ENCODE peak calls at places on chromosomes 1 and 21, in eight cellular contexts. W is lower lobe of right lung; H is heart left ventricle; K is IMR-90; R is left ventricle myocardium inferior; L is CD8-positive, alpha-beta T cell; A is A673; F is aorta. I is an unnamed sample. For H3K36me3, the result is how much of the 10 kb centered on the place peaks cover.

GRCh38 chr1:151520359-151520758 is 9.2 kb downstream of the CGN start:
- DNase-seq in W (no peak), H (no peak), K (no peak), R (no peak), L (no peak), A (no peak), F (no peak), I (no peak)

GRCh38 chr21:43921602-43921978 is 56.6 kb downstream of the AGPAT3 start:
- DNase-seq in W (no peak), H (peak), K (no peak), R (peak), L (peak), A (no peak), F (peak), I (peak)

GRCh38 chr1:210747890-210748289 is 386.1 kb downstream of the KCNH1 start:
- DNase-seq in W (no peak), H (no peak), K (no peak), R (no peak), L (no peak), A (no peak), F (no peak), I (no peak)

GRCh38 chr1:235888119-235888643 is 21.5 kb upstream of the LYST start:
- DNase-seq in W (no peak), H (no peak), K (no peak), R (no peak), L (peak), A (no peak), F (no peak), I (no peak)

GRCh38 chr1:87135313-87135712 is 193.4 kb upstream of the LMO4 start:
- DNase-seq in W (no peak), H (peak), K (no peak), R (no peak), L (no peak), A (no peak), F (no peak), I (no peak)

GRCh38 chr21:36203603-36203889 is 46.9 kb downstream of the DOP1B start:
- DNase-seq in W (no peak), H (no peak), K (peak), R (no peak), L (no peak), A (no peak), F (no peak), I (peak)

GRCh38 chr21:15667010-15667409 is 62.8 kb upstream of the USP25 start:
- DNase-seq in W (no peak), H (no peak), K (peak), R (no peak), L (no peak), A (no peak), F (no peak), I (no peak)

GRCh38 chr1:94526581-94526980 is 15.0 kb downstream of the F3 start:
- DNase-seq in W (no peak), H (no peak), K (no peak), R (no peak), L (no peak), A (no peak), F (no peak), I (no peak)

GRCh38 chr1:1175221-1176062 is 1.8 kb downstream of the TTLL10 start:
- DNase-seq in W (no peak), H (peak), K (no peak), R (no peak), L (no peak), A (no peak), F (no peak), I (no peak)

GRCh38 chr1:160325252-160325651 is 17.8 kb downstream of the COPA start:
- DNase-seq in W (no peak), H (no peak), K (no peak), R (no peak), L (no peak), A (no peak), F (no peak), I (no peak)

GRCh38 chr1:227315500-227316346 is 2.6 kb downstream of the CDC42BPA start:
- DNase-seq in W (no peak), H (no peak), K (peak), R (no peak), L (no peak), A (peak), F (no peak), I (peak)

GRCh38 chr1:214292317-214292716 is 11.4 kb downstream of the SMYD2 start:
- DNase-seq in W (no peak), H (no peak), K (peak), R (no peak), L (no peak), A (no peak), F (no peak), I (no peak)

GRCh38 chr1:53138991-53139884 is 3.2 kb downstream of the SLC1A7 start:
- DNase-seq in W (no peak), H (no peak), K (peak), R (no peak), L (no peak), A (no peak), F (no peak), I (no peak)

GRCh38 chr1:74964508-74964907 is 169.7 kb upstream of the LHX8 start:
- DNase-seq in W (no peak), H (no peak), K (no peak), R (no peak), L (no peak), A (peak), F (no peak), I (peak)

GRCh38 chr1:111778541-111779051 is 22.9 kb downstream of the DDX20 start:
- DNase-seq in W (no peak), H (no peak), K (no peak), R (no peak), L (no peak), A (no peak), F (no peak), I (no peak)

GRCh38 chr1:228006034-228006792 is 585 bp upstream of the WNT3A start:
- DNase-seq in W (no peak), H (no peak), K (no peak), R (no peak), L (no peak), A (no peak), F (no peak), I (no peak)

GRCh38 chr1:178126790-178127189 is 32.9 kb downstream of the RASAL2 start:
- DNase-seq in W (no peak), H (no peak), K (peak), R (no peak), L (no peak), A (no peak), F (no peak), I (peak)

GRCh38 chr1:176656257-176656995 is 193.5 kb downstream of the PAPPA2 start:
- DNase-seq in W (no peak), H (no peak), K (peak), R (no peak), L (no peak), A (no peak), F (no peak), I (peak)

GRCh38 chr1:202968895-202969295 is 1.8 kb upstream of the CYB5R1 start:
- DNase-seq in W (peak), H (no peak), K (peak), R (peak), L (peak), A (peak), F (peak), I (peak)
- H3K27ac ChIP-seq in W (peak), H (no peak), K (no peak), R (peak), L (no peak), A (no peak), F (no peak), I (no peak)

GRCh38 chr21:46646541-46647154 is 11.2 kb downstream of the PRMT2 start:
- DNase-seq in W (no peak), H (no peak), K (no peak), R (no peak), L (no peak), A (peak), F (no peak), I (no peak)
- H3K36me3 ChIP-seq in W (half or more), H (half or more), K (half or more), R (half or more), L (half or more), A (half or more), F (under half), I (under half)

GRCh38 chr1:196651637-196652215 is at the start of gene CFH:
- DNase-seq in W (no peak), H (no peak), K (peak), R (no peak), L (no peak), A (peak), F (no peak), I (peak)
- H3K27ac ChIP-seq in W (peak), H (peak), K (peak), R (peak), L (no peak), A (no peak), F (no peak), I (no peak)

DNA sequence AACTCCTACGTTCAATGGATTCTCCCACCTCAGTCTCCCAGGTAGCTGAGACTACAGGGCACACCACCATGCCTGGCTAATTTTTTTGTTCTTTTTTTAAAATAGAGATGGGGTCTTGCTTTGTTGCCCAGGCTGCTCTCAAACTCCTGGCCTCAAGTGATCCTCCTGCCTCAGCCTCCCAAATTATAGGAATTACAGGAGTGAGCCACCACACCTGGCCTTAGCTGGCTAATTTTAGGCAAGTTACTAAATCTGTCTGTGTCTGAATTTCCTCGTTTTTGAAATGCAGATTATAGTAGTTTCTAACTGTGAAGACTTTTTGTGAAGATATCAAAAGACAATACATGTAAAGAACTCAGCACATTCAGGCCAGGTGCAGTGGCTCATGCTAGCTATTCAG is 13.7 kb downstream of the ACBD6 start:
- DNase-seq in W (no peak), H (no peak), K (no peak), R (no peak), L (no peak), A (no peak), F (no peak), I (no peak)
- H3K36me3 ChIP-seq in W (half or more), H (under half), K (under half), R (under half), L (under half), A (under half), F (under half), I (under half)

GRCh38 chr21:16912075-16912474 is 600.8 kb upstream of the CXADR start:
- DNase-seq in W (no peak), H (no peak), K (peak), R (no peak), L (no peak), A (no peak), F (no peak), I (no peak)
- H3K27ac ChIP-seq in W (no peak), H (no peak), K (no peak), R (peak), L (no peak), A (no peak), F (no peak), I (peak)

GRCh38 chr1:21866629-21867009 is 54.6 kb downstream of the LDLRAD2 start:
- DNase-seq in W (no peak), H (no peak), K (no peak), R (no peak), L (no peak), A (no peak), F (no peak), I (no peak)

GRCh38 chr1:21863981-21864380 is 51.9 kb downstream of the LDLRAD2 start:
- DNase-seq in W (peak), H (no peak), K (no peak), R (no peak), L (no peak), A (no peak), F (no peak), I (no peak)

GRCh38 chr1:21865609-21865942 is 53.5 kb downstream of the LDLRAD2 start:
- DNase-seq in W (no peak), H (no peak), K (no peak), R (no peak), L (no peak), A (no peak), F (no peak), I (no peak)

GRCh38 chr1:21864730-21865129 is 52.7 kb downstream of the LDLRAD2 start:
- DNase-seq in W (peak), H (peak), K (no peak), R (no peak), L (no peak), A (no peak), F (no peak), I (no peak)

DNA sequence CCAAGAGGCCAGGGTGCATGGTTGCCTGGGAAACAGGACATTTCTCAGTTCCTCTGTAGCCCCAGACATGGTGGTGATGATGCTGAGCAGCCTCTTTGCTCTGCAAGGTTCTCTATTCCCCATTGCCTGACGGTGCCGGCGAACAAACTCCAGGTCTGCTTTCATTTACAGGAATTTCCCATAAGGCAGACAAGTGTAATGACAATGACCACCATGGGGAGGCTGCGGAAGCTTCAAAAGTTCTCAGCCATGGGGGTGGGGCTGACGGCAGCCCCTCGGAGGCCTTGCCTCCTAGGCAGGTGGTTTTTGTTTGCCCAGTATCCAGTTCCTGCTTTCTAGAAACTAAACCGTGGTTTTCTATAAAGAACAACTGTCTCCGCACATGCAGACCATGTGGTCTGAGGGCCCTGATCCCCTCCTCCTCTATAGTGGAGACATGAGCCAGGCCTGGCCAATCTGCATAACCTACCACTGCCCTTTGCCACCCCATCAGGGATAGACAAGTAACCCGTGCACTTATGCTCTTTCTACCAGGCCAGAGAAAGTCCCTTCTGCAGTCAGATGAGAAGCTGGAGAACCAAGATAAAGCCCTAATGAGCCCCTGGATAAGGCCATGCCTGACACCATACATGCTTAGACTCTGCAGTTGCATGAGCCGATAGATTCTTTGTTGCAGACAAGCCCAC is 54.0 kb downstream of the LDLRAD2 start:
- DNase-seq in W (no peak), H (no peak), K (no peak), R (no peak), L (no peak), A (peak), F (no peak), I (peak)
- H3K36me3 ChIP-seq in W (half or more), H (half or more), K (half or more), R (half or more), L (under half), A (under half), F (under half), I (under half)

GRCh38 chr1:8448906-8449661 is 131.2 kb downstream of the SLC45A1 start:
- DNase-seq in W (no peak), H (no peak), K (peak), R (no peak), L (no peak), A (no peak), F (no peak), I (no peak)
- H3K27ac ChIP-seq in W (peak), H (peak), K (peak), R (peak), L (no peak), A (no peak), F (peak), I (peak)

GRCh38 chr1:156945881-156946661 is 25.6 kb downstream of the LRRC71 start:
- DNase-seq in W (no peak), H (no peak), K (peak), R (no peak), L (no peak), A (no peak), F (no peak), I (no peak)
- H3K36me3 ChIP-seq in W (half or more), H (half or more), K (half or more), R (half or more), L (under half), A (under half), F (under half), I (under half)

GRCh38 chr1:205843031-205843859 is 6.7 kb downstream of the PM20D1 start:
- DNase-seq in W (no peak), H (no peak), K (no peak), R (no peak), L (no peak), A (no peak), F (no peak), I (no peak)
- H3K27ac ChIP-seq in W (no peak), H (peak), K (no peak), R (no peak), L (no peak), A (no peak), F (no peak), I (no peak)